ENCODE peak calls at places on chromosomes 11 and 22, in nine cellular contexts. One of them, this sample, is unnamed.
A peak's percentile ranks its signal among the peaks of the same experiment; 100 is the strongest.

GRCh38 chr22:27662359-27663030 is 139.1 kb downstream of the MN1 start:
- DNase-seq in PC-3: no peak
- DNase-seq in uterus: peak; percentile 22
- DNase-seq in body of pancreas: peak; percentile 46
- DNase-seq in left ventricle myocardium inferior: peak; percentile 84
- DNase-seq in thoracic aorta: no peak
- DNase-seq in cardiac muscle cell: peak; percentile 80
- DNase-seq in spleen: no peak
- DNase-seq in sigmoid colon: no peak
- DNase-seq in this sample: peak; percentile 38

GRCh38 chr11:86446163-86446923 is 71.7 kb downstream of the CCDC81 start:
- DNase-seq in uterus: no peak
- DNase-seq in body of pancreas: no peak
- DNase-seq in cardiac muscle cell: no peak
- DNase-seq in spleen: no peak
- DNase-seq in thoracic aorta: no peak
- DNase-seq in PC-3: no peak
- DNase-seq in sigmoid colon: no peak
- DNase-seq in left ventricle myocardium inferior: no peak
- DNase-seq in this sample: no peak

GRCh38 chr22:21652010-21652546 is 10.0 kb downstream of the SDF2L1 start:
- DNase-seq in PC-3: peak; percentile 89
- DNase-seq in spleen: peak; percentile 95
- DNase-seq in cardiac muscle cell: peak; percentile 88
- DNase-seq in body of pancreas: peak; percentile 69
- DNase-seq in thoracic aorta: no peak
- DNase-seq in uterus: peak; percentile 81
- DNase-seq in sigmoid colon: peak; percentile 94
- DNase-seq in left ventricle myocardium inferior: peak; percentile 90
- DNase-seq in this sample: peak; percentile 88

GRCh38 chr11:15569626-15570025 is 454.9 kb downstream of the INSC start:
- DNase-seq in uterus: no peak
- DNase-seq in spleen: no peak
- DNase-seq in thoracic aorta: no peak
- DNase-seq in sigmoid colon: no peak
- DNase-seq in body of pancreas: no peak
- DNase-seq in cardiac muscle cell: peak; percentile 49
- DNase-seq in PC-3: no peak
- DNase-seq in left ventricle myocardium inferior: peak; percentile 32
- DNase-seq in this sample: no peak

GRCh38 chr11:65857500-65858353 is at the start of gene CFL1:
- DNase-seq in cardiac muscle cell: peak; percentile 99
- DNase-seq in sigmoid colon: peak; percentile 100
- DNase-seq in uterus: peak; percentile 98
- DNase-seq in PC-3: peak; percentile 99
- DNase-seq in spleen: no peak
- DNase-seq in body of pancreas: peak; percentile 99
- DNase-seq in thoracic aorta: peak; percentile 92
- DNase-seq in left ventricle myocardium inferior: peak; percentile 99
- DNase-seq in this sample: peak; percentile 99

GRCh38 chr11:120324932-120325810 is at the start of gene TLCD5:
- DNase-seq in PC-3: peak; percentile 68
- DNase-seq in body of pancreas: peak; percentile 72
- DNase-seq in left ventricle myocardium inferior: peak; percentile 70
- DNase-seq in cardiac muscle cell: peak; percentile 70
- DNase-seq in spleen: peak; percentile 84
- DNase-seq in sigmoid colon: peak; percentile 76
- DNase-seq in uterus: peak; percentile 71
- DNase-seq in thoracic aorta: no peak
- DNase-seq in this sample: peak; percentile 70

GRCh38 chr11:72003776-72004171 is 5.1 kb downstream of the IL18BP start:
- DNase-seq in cardiac muscle cell: no peak
- DNase-seq in sigmoid colon: peak; percentile 64
- DNase-seq in body of pancreas: no peak
- DNase-seq in uterus: no peak
- DNase-seq in left ventricle myocardium inferior: no peak
- DNase-seq in spleen: no peak
- DNase-seq in PC-3: no peak
- DNase-seq in thoracic aorta: no peak
- DNase-seq in this sample: no peak

GRCh38 chr22:27726726-27727449 is 74.7 kb downstream of the MN1 start:
- DNase-seq in spleen: no peak
- DNase-seq in PC-3: peak; percentile 44
- DNase-seq in left ventricle myocardium inferior: peak; percentile 72
- DNase-seq in cardiac muscle cell: peak; percentile 78
- DNase-seq in body of pancreas: no peak
- DNase-seq in uterus: peak; percentile 59
- DNase-seq in thoracic aorta: no peak
- DNase-seq in sigmoid colon: peak; percentile 75
- DNase-seq in this sample: no peak

GRCh38 chr11:118845369-118845768 is 38.3 kb upstream of the CXCR5 start:
- DNase-seq in uterus: no peak
- DNase-seq in sigmoid colon: no peak
- DNase-seq in spleen: no peak
- DNase-seq in cardiac muscle cell: peak; percentile 26
- DNase-seq in PC-3: peak; percentile 76
- DNase-seq in thoracic aorta: no peak
- DNase-seq in left ventricle myocardium inferior: no peak
- DNase-seq in body of pancreas: no peak
- DNase-seq in this sample: no peak

GRCh38 chr22:47393191-47393590 is 630.7 kb downstream of the TBC1D22A start:
- DNase-seq in PC-3: no peak
- DNase-seq in thoracic aorta: no peak
- DNase-seq in cardiac muscle cell: no peak
- DNase-seq in spleen: peak; percentile 49
- DNase-seq in sigmoid colon: peak; percentile 44
- DNase-seq in body of pancreas: no peak
- DNase-seq in left ventricle myocardium inferior: no peak
- DNase-seq in uterus: no peak
- DNase-seq in this sample: peak; percentile 6

GRCh38 chr22:43792905-43793304 is 19.2 kb downstream of the EFCAB6 start:
- DNase-seq in PC-3: no peak
- DNase-seq in thoracic aorta: no peak
- DNase-seq in left ventricle myocardium inferior: no peak
- DNase-seq in sigmoid colon: no peak
- DNase-seq in cardiac muscle cell: no peak
- DNase-seq in spleen: no peak
- DNase-seq in uterus: no peak
- DNase-seq in body of pancreas: no peak
- DNase-seq in this sample: no peak

DNA sequence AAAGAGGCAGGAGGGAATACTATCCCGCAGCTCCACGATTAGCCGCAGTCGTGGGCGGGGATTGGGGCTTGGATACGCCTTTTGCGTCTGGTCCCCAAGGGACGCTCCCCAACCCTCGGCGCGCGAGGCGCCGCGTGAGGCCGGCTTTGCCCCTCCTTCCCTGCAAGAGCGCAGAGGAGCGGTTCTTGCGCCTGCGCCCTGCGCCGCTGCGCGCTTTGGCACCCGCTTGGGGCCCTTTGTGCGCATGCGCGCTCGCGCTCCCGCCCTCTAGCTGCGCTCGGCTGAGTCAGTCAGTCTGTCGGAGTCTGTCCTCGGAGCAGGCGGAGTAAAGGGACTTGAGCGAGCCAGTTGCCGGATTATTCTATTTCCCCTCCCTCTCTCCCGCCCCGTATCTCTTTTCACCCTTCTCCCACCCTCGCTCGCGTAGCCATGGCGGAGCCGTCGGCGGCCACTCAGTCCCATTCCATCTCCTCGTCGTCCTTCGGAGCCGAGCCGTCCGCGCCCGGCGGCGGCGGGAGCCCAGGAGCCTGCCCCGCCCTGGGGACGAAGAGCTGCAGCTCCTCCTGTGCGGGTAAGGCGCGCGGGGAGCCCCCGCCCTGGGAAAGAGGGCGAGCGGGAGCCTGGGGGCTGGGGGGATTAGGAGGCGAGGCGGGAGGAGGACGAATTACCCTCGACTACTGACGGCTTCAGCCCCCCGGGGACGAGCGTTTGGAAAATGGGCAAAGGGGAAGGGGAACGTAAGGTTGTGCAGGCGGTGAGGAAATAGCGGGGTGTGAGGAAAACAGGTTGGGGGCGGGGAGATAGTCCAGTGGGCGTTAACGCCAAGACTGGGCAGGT is at the start of gene RTN3:
- DNase-seq in sigmoid colon: peak; percentile 98
- DNase-seq in uterus: peak; percentile 94
- DNase-seq in cardiac muscle cell: peak; percentile 99
- DNase-seq in left ventricle myocardium inferior: peak; percentile 96
- DNase-seq in spleen: peak; percentile 100
- DNase-seq in thoracic aorta: peak; percentile 68
- DNase-seq in body of pancreas: peak; percentile 98
- DNase-seq in PC-3: peak; percentile 100
- DNase-seq in this sample: peak; percentile 97
- TF ChIP-seq CTCF in sigmoid colon: no peak
- TF ChIP-seq CTCF in uterus: peak; percentile 16
- TF ChIP-seq CTCF in cardiac muscle cell: peak; percentile 1
- TF ChIP-seq CTCF in left ventricle myocardium inferior: peak; percentile 54
- TF ChIP-seq CTCF in spleen: peak; percentile 57
- TF ChIP-seq CTCF in thoracic aorta: no peak
- TF ChIP-seq CTCF in body of pancreas: peak; percentile 12
- TF ChIP-seq CTCF in PC-3: no peak
- TF ChIP-seq CTCF in this sample: no peak

DNA sequence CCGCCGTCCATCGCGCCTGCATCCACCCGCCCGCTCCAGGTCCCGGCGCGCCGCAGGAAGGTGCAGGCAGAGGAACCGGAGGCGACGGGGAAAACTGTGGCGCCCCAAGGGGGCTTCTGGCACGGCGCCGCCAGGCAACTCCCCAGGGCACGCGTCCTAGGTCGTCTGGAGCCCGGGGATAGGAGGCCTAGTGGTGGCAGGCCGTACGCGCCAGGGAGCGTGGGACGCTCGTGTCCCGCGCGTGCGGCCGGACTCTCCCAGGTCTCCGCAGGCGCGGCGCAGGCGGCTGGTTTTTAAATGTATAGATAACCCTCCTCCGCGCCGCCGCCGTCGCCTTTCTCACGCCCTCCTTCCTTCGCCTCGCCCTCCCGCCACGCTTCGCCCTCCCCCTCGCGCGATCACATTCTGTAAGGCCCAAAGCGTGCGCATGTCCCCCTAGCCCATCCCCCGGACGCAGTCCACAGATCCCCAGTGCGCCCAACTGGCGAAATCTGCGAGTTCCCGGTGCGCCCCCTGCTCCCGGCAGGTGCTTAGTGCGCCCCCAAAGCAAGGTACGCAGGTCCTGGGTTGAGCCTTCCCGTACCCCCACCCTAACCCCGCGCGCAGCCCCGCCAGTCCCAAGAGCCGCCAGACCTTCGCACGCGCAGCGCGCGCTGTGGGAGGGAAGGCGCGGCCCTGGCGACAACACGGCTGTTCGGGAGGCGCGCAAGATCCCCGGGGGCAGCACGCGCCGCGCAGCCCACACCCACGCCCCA is at the start of gene ASCL2:
- DNase-seq in thoracic aorta: no peak
- DNase-seq in spleen: peak; percentile 78
- DNase-seq in sigmoid colon: no peak
- DNase-seq in PC-3: no peak
- DNase-seq in cardiac muscle cell: no peak
- DNase-seq in body of pancreas: peak; percentile 12
- DNase-seq in left ventricle myocardium inferior: no peak
- DNase-seq in uterus: no peak
- DNase-seq in this sample: peak; percentile 49
- H3K4me3 ChIP-seq in thoracic aorta: peak within 1 kb of the TSS; percentile 72
- H3K4me3 ChIP-seq in spleen: peak within 1 kb of the TSS; percentile 50
- H3K4me3 ChIP-seq in sigmoid colon: peak within 1 kb of the TSS; percentile 48
- H3K4me3 ChIP-seq in PC-3: peak within 1 kb of the TSS; percentile 72
- H3K4me3 ChIP-seq in cardiac muscle cell: peak within 1 kb of the TSS; percentile 26
- H3K4me3 ChIP-seq in body of pancreas: no peak within 1 kb of the TSS
- H3K4me3 ChIP-seq in left ventricle myocardium inferior: peak within 1 kb of the TSS; percentile 64
- H3K4me3 ChIP-seq in uterus: peak within 1 kb of the TSS; percentile 24
- H3K4me3 ChIP-seq in this sample: peak within 1 kb of the TSS; percentile 25

GRCh38 chr11:44886765-44887164 is 63.9 kb downstream of the TP53I11 start:
- DNase-seq in PC-3: no peak
- DNase-seq in uterus: peak; percentile 62
- DNase-seq in spleen: no peak
- DNase-seq in sigmoid colon: no peak
- DNase-seq in cardiac muscle cell: peak; percentile 71
- DNase-seq in thoracic aorta: no peak
- DNase-seq in left ventricle myocardium inferior: no peak
- DNase-seq in body of pancreas: no peak
- DNase-seq in this sample: no peak

GRCh38 chr11:44892843-44893242 is 57.8 kb downstream of the TP53I11 start:
- DNase-seq in cardiac muscle cell: no peak
- DNase-seq in body of pancreas: no peak
- DNase-seq in left ventricle myocardium inferior: no peak
- DNase-seq in PC-3: no peak
- DNase-seq in sigmoid colon: no peak
- DNase-seq in thoracic aorta: no peak
- DNase-seq in uterus: no peak
- DNase-seq in spleen: no peak
- DNase-seq in this sample: no peak

GRCh38 chr11:44887598-44887997 is 63.1 kb downstream of the TP53I11 start:
- DNase-seq in PC-3: no peak
- DNase-seq in sigmoid colon: no peak
- DNase-seq in left ventricle myocardium inferior: no peak
- DNase-seq in body of pancreas: no peak
- DNase-seq in spleen: no peak
- DNase-seq in thoracic aorta: no peak
- DNase-seq in cardiac muscle cell: no peak
- DNase-seq in uterus: no peak
- DNase-seq in this sample: no peak

GRCh38 chr11:44885919-44886318 is 64.8 kb downstream of the TP53I11 start:
- DNase-seq in spleen: no peak
- DNase-seq in body of pancreas: no peak
- DNase-seq in cardiac muscle cell: no peak
- DNase-seq in thoracic aorta: no peak
- DNase-seq in sigmoid colon: no peak
- DNase-seq in PC-3: no peak
- DNase-seq in left ventricle myocardium inferior: no peak
- DNase-seq in uterus: no peak
- DNase-seq in this sample: no peak

DNA sequence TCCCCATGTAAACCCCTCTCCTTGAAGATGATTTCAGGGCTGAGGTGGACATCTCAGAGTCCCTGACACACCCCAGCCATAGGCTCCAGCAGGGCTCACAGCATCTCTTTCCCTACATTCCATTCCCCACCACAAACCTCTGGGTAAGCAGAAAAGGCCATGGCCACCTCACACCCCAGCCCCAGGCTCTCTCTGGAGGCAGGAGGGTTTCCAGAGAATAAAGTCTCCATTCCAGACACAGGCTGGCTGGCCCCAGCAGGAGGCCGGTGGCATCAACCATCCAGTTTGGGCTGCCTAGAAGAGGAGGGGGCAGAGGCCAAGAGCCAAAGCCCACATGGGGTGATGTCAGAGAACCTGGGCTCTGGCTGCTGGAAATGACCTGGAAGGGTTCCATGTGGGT is 61.4 kb downstream of the TP53I11 start:
- DNase-seq in sigmoid colon: no peak
- DNase-seq in cardiac muscle cell: no peak
- DNase-seq in thoracic aorta: no peak
- DNase-seq in spleen: no peak
- DNase-seq in PC-3: no peak
- DNase-seq in body of pancreas: no peak
- DNase-seq in uterus: no peak
- DNase-seq in left ventricle myocardium inferior: no peak
- DNase-seq in this sample: no peak
- H3K4me1 ChIP-seq in sigmoid colon: peaks cover 55% of the 10 kb centered on the region
- H3K4me1 ChIP-seq in cardiac muscle cell: no peaks in the 10 kb centered on the region
- H3K4me1 ChIP-seq in thoracic aorta: no peaks in the 10 kb centered on the region
- H3K4me1 ChIP-seq in spleen: peaks cover 24% of the 10 kb centered on the region
- H3K4me1 ChIP-seq in PC-3: no peaks in the 10 kb centered on the region
- H3K4me1 ChIP-seq in body of pancreas: no peaks in the 10 kb centered on the region
- H3K4me1 ChIP-seq in uterus: peaks cover 6% of the 10 kb centered on the region
- H3K4me1 ChIP-seq in left ventricle myocardium inferior: peaks cover 65% of the 10 kb centered on the region
- H3K4me1 ChIP-seq in this sample: no peaks in the 10 kb centered on the region

GRCh38 chr11:5992604-5993251 is 5.9 kb upstream of the OR52L1 start:
- DNase-seq in body of pancreas: no peak
- DNase-seq in cardiac muscle cell: peak; percentile 16
- DNase-seq in spleen: no peak
- DNase-seq in PC-3: peak; percentile 33
- DNase-seq in thoracic aorta: no peak
- DNase-seq in sigmoid colon: no peak
- DNase-seq in left ventricle myocardium inferior: no peak
- DNase-seq in uterus: no peak
- DNase-seq in this sample: no peak
- TF ChIP-seq CTCF in body of pancreas: peak; percentile 53
- TF ChIP-seq CTCF in cardiac muscle cell: peak; percentile 51
- TF ChIP-seq CTCF in spleen: peak; percentile 55
- TF ChIP-seq CTCF in PC-3: peak; percentile 66
- TF ChIP-seq CTCF in thoracic aorta: peak; percentile 34
- TF ChIP-seq CTCF in sigmoid colon: peak; percentile 21
- TF ChIP-seq CTCF in left ventricle myocardium inferior: peak; percentile 61
- TF ChIP-seq CTCF in uterus: peak; percentile 28
- TF ChIP-seq CTCF in this sample: peak; percentile 51

This sample was measured in right lobe of liver.